ENCODE peak calls at places on chromosomes 12 and 14, in nine cellular contexts. W is lung, A is NT2/D1, I is left ventricle myocardium inferior, O is IMR-90, E is adipocyte, G is right atrium auricular region, Z is neuronal stem cell, M is H1. R is an unnamed sample.

GRCh38 chr14:64196668-64197411 is 97.3 kb downstream of the ESR2 start:
- DNase-seq in W (peak; percentile 62), A (peak; percentile 15), I (peak; percentile 51), O (peak; percentile 64), E (peak; percentile 41), G (peak; percentile 68), Z (peak; percentile 51), M (peak; percentile 78), R (no peak)

GRCh38 chr14:64500088-64500487 is 3.5 kb downstream of the ZBTB25 start:
- DNase-seq in W (no peak), A (no peak), I (no peak), O (no peak), E (peak; percentile 65), G (no peak), Z (no peak), M (no peak), R (no peak)

GRCh38 chr12:111238075-111238734 is 130.7 kb downstream of the PHETA1 start:
- DNase-seq in W (no peak), A (no peak), I (no peak), O (no peak), E (no peak), G (no peak), Z (no peak), M (no peak), R (no peak)

GRCh38 chr14:50524071-50524470 is 8.3 kb downstream of the MAP4K5 start:
- DNase-seq in W (no peak), A (no peak), I (no peak), O (no peak), E (no peak), G (no peak), Z (no peak), M (no peak), R (no peak)

GRCh38 chr14:76644875-76645518 is 116.3 kb upstream of the VASH1 start:
- DNase-seq in W (no peak), A (peak; percentile 40), I (peak; percentile 19), O (peak; percentile 12), E (peak; percentile 48), G (no peak), Z (peak; percentile 49), M (peak; percentile 82), R (no peak)

GRCh38 chr12:12927211-12928079 is 24.5 kb downstream of the GPRC5D start:
- DNase-seq in W (peak; percentile 90), A (no peak), I (peak; percentile 66), O (peak; percentile 45), E (peak; percentile 75), G (peak; percentile 69), Z (no peak), M (peak; percentile 68), R (peak; percentile 92)

GRCh38 chr12:101021911-101022388 is 188.1 kb downstream of the SLC5A8 start:
- DNase-seq in W (no peak), A (no peak), I (no peak), O (peak; percentile 90), E (peak; percentile 89), G (no peak), Z (no peak), M (no peak), R (no peak)

GRCh38 chr12:50074936-50075807 is 10.0 kb upstream of the SMARCD1 start:
- DNase-seq in W (peak; percentile 85), A (peak; percentile 83), I (peak; percentile 83), O (peak; percentile 76), E (peak; percentile 93), G (peak; percentile 82), Z (peak; percentile 83), M (peak; percentile 93), R (peak; percentile 89)

GRCh38 chr12:130987151-130987931 is 33.6 kb downstream of the ADGRD1 start:
- DNase-seq in W (no peak), A (no peak), I (no peak), O (no peak), E (no peak), G (peak; percentile 40), Z (no peak), M (no peak), R (no peak)

GRCh38 chr14:105118646-105119409 is 49.7 kb downstream of the JAG2 start:
- DNase-seq in W (peak; percentile 58), A (no peak), I (no peak), O (no peak), E (no peak), G (no peak), Z (no peak), M (no peak), R (no peak)

GRCh38 chr12:24045816-24046257 is 96.4 kb upstream of the SOX5 start:
- DNase-seq in W (no peak), A (no peak), I (no peak), O (peak; percentile 47), E (no peak), G (no peak), Z (no peak), M (no peak), R (no peak)

GRCh38 chr12:49261726-49262125 is 3.2 kb upstream of the TUBA1C start:
- DNase-seq in W (no peak), A (no peak), I (no peak), O (peak; percentile 83), E (peak; percentile 49), G (no peak), Z (no peak), M (no peak), R (no peak)

GRCh38 chr12:57112492-57113294 is 1.5 kb upstream of the STAT6 start:
- DNase-seq in W (no peak), A (no peak), I (no peak), O (no peak), E (no peak), G (no peak), Z (no peak), M (no peak), R (no peak)

GRCh38 chr14:103067231-103067954 is 10.0 kb upstream of the CDC42BPB start:
- DNase-seq in W (no peak), A (no peak), I (no peak), O (peak; percentile 38), E (peak; percentile 82), G (peak; percentile 76), Z (no peak), M (no peak), R (peak; percentile 58)

GRCh38 chr14:106268013-106268727 is 741.8 kb downstream of the TMEM121 start:
- DNase-seq in W (no peak), A (peak; percentile 28), I (no peak), O (no peak), E (no peak), G (no peak), Z (no peak), M (no peak), R (peak; percentile 48)

GRCh38 chr14:104287301-104288009 is 149.1 kb downstream of the KIF26A start:
- DNase-seq in W (no peak), A (no peak), I (peak; percentile 5), O (no peak), E (no peak), G (no peak), Z (no peak), M (no peak), R (no peak)

GRCh38 chr12:47343684-47344567 is 264.2 kb upstream of the AMIGO2 start:
- DNase-seq in W (no peak), A (no peak), I (no peak), O (peak; percentile 88), E (no peak), G (no peak), Z (no peak), M (no peak), R (no peak)
- H3K4me1 ChIP-seq in W (no peaks in the 10 kb centered on the region), A (no peaks in the 10 kb centered on the region), I (no peaks in the 10 kb centered on the region), O (no peaks in the 10 kb centered on the region), E (peaks cover 7% of the 10 kb centered on the region), G (no peaks in the 10 kb centered on the region), Z (no peaks in the 10 kb centered on the region), M (no peaks in the 10 kb centered on the region), R (no peaks in the 10 kb centered on the region)

DNA sequence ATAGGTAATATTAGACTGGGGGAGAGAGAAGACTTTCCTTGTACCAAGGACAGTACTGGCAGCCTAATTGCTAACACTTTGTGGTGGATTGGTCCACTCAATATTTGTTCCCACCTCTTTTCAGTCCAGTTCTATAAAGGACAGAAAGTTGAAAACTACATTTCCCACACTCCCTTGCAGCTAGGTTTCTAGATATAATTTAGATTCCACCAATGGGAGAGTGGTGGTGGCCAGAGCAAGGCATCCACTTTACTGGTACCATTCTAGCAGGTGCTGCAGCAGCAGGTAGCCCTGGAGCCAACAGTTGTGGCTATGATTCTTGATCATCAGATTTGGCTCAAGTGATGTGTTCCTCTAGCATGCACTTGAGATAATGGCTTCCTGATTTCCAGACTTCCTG is 24.6 kb downstream of the SLC38A1 start:
- DNase-seq in W (no peak), A (no peak), I (no peak), O (no peak), E (no peak), G (no peak), Z (no peak), M (no peak), R (no peak)
- H3K4me1 ChIP-seq in W (peaks cover 2% of the 10 kb centered on the region), A (no peaks in the 10 kb centered on the region), I (peaks cover 27% of the 10 kb centered on the region), O (no peaks in the 10 kb centered on the region), E (no peaks in the 10 kb centered on the region), G (no peaks in the 10 kb centered on the region), Z (no peaks in the 10 kb centered on the region), M (no peaks in the 10 kb centered on the region), R (no peaks in the 10 kb centered on the region)

GRCh38 chr14:68372363-68372762 is 420.5 kb downstream of the ZFP36L1 start:
- DNase-seq in W (no peak), A (peak; percentile 58), I (no peak), O (no peak), E (no peak), G (no peak), Z (no peak), M (no peak), R (no peak)
- H3K4me1 ChIP-seq in W (peaks cover 4% of the 10 kb centered on the region), A (peaks cover 6% of the 10 kb centered on the region), I (peaks cover 32% of the 10 kb centered on the region), O (peaks cover 3% of the 10 kb centered on the region), E (peaks cover 12% of the 10 kb centered on the region), G (no peaks in the 10 kb centered on the region), Z (peaks cover 7% of the 10 kb centered on the region), M (peaks cover 5% of the 10 kb centered on the region), R (peaks cover 4% of the 10 kb centered on the region)

GRCh38 chr12:108637631-108638030 is 3.9 kb upstream of the SELPLG start:
- DNase-seq in W (no peak), A (no peak), I (no peak), O (no peak), E (no peak), G (no peak), Z (no peak), M (no peak), R (no peak)
- H3K4me1 ChIP-seq in W (peaks cover 21% of the 10 kb centered on the region), A (peaks cover 34% of the 10 kb centered on the region), I (peaks cover 56% of the 10 kb centered on the region), O (peaks cover 10% of the 10 kb centered on the region), E (peaks cover 52% of the 10 kb centered on the region), G (no peaks in the 10 kb centered on the region), Z (peaks cover 44% of the 10 kb centered on the region), M (peaks cover 23% of the 10 kb centered on the region), R (peaks cover 19% of the 10 kb centered on the region)

R was measured in transverse colon.